ENCODE peak calls at places on chromosomes 1 and 21, in five cellular contexts. H is AG09309; Y is BE2C; K is naive thymus-derived CD4-positive, alpha-beta T cell; G is PC-3. R is an unnamed sample.

GRCh38 chr1:210250998-210251679 is 18.5 kb downstream of the SERTAD4 start:
- DNase-seq in H (no peak), Y (peak), K (no peak), G (peak), R (no peak)

GRCh38 chr1:63674865-63675815 is 81.9 kb downstream of the PGM1 start:
- DNase-seq in H (no peak), Y (peak), K (no peak), G (no peak), R (no peak)

GRCh38 chr21:29271927-29272333 is 26.8 kb upstream of the BACH1 start:
- DNase-seq in H (peak), Y (no peak), K (no peak), G (no peak), R (no peak)

GRCh38 chr1:170670751-170671628 is 7.1 kb downstream of the PRRX1 start:
- DNase-seq in H (no peak), Y (peak), K (no peak), G (no peak), R (no peak)

GRCh38 chr1:213166868-213167267 is 115.8 kb downstream of the RPS6KC1 start:
- DNase-seq in H (no peak), Y (no peak), K (no peak), G (no peak), R (no peak)

GRCh38 chr1:53278294-53278693 is 40.0 kb upstream of the MAGOH start:
- DNase-seq in H (no peak), Y (peak), K (peak), G (peak), R (no peak)

GRCh38 chr1:87174726-87175237 is 153.9 kb upstream of the LMO4 start:
- DNase-seq in H (no peak), Y (no peak), K (no peak), G (no peak), R (no peak)

GRCh38 chr1:33082575-33083112 is 1.7 kb downstream of the AZIN2 start:
- DNase-seq in H (no peak), Y (no peak), K (no peak), G (no peak), R (no peak)

GRCh38 chr1:209653915-209654351 is 1.7 kb upstream of the LAMB3 start:
- DNase-seq in H (no peak), Y (no peak), K (no peak), G (no peak), R (no peak)

GRCh38 chr1:1371741-1372711 is 3.0 kb downstream of the AURKAIP1 start:
- DNase-seq in H (no peak), Y (peak), K (peak), G (peak), R (no peak)
- H3K4me3 ChIP-seq in H (no peak), Y (no peak), K (peak), G (no peak), R (peak)

DNA sequence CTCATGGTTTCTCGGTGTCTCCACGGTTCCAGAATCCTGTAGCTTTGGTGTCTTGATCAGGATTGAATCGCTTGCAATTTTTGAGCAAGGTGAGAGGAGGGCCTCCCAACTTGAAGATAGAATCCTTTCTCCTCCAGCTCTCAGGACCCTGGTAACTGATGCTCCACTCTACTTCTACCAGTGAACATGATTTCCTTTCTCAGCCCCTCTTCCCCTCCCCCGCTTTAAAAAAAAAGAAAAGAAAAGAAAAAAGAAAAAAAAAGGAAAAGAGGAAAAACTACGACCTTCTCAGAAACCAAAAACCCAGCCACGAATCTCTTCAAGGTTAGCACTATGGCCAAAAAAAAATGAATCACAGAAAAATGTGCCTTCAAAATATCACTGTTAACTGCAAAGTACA is 1.2 kb downstream of the ARHGEF11 start:
- DNase-seq in H (no peak), Y (no peak), K (no peak), G (no peak), R (no peak)
- H3K4me3 ChIP-seq in H (peak), Y (peak), K (no peak), G (peak), R (peak)

GRCh38 chr21:21199342-21200102 is 201.3 kb downstream of the NCAM2 start:
- DNase-seq in H (no peak), Y (no peak), K (no peak), G (no peak), R (no peak)

GRCh38 chr21:21200939-21201610 is 202.9 kb downstream of the NCAM2 start:
- DNase-seq in H (no peak), Y (no peak), K (no peak), G (no peak), R (no peak)

GRCh38 chr21:21203822-21204339 is 205.7 kb downstream of the NCAM2 start:
- DNase-seq in H (no peak), Y (no peak), K (no peak), G (no peak), R (no peak)

GRCh38 chr21:21196848-21197247 is 198.6 kb downstream of the NCAM2 start:
- DNase-seq in H (no peak), Y (no peak), K (no peak), G (no peak), R (no peak)

DNA sequence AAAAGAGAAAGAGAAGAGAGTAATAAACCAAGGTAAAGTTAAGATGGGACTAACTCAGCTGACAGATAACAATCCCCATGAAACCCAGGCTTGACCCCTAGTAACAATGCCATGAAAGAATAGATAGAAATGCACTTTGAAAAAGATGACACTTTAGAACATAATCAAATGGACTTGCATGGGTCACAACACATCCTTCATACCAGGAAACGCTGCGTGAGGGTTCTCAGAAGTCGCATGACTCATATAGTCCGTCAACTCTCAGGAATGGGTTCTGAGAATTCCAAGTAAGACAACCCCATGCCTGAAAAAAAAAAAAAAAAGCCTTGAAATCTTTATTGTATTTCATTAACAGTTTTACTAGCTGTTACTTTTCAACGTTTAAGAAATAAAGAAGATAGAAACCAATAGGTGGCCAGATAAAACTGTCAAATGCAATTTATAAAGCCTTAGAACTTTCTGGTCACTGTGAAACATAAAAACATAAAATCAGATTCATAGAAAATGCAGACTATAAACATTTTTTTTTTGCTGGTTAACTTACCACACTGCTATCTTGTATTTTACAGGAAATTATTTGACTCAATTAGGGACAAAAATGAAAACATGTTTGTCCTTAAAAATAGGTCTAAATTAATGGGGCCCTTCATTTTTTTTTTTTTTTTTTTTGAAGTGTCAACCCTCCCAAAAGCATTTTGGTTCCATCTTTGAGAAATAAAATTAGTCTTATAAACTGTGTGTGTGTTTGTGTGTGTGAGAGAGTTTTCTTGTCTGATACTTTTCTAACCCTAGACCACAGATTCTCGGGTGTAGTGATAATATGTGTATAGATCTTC is 202.1 kb downstream of the NCAM2 start:
- DNase-seq in H (peak), Y (no peak), K (no peak), G (peak), R (peak)
- H3K4me3 ChIP-seq in H (no peak), Y (no peak), K (no peak), G (peak), R (no peak)

GRCh38 chr1:230174041-230174440 is 107.0 kb downstream of the GALNT2 start:
- DNase-seq in H (no peak), Y (no peak), K (no peak), G (no peak), R (no peak)

GRCh38 chr1:230179249-230179648 is 112.2 kb downstream of the GALNT2 start:
- DNase-seq in H (no peak), Y (no peak), K (no peak), G (no peak), R (no peak)

GRCh38 chr1:230175839-230176238 is 108.8 kb downstream of the GALNT2 start:
- DNase-seq in H (no peak), Y (no peak), K (no peak), G (no peak), R (no peak)

GRCh38 chr1:230174765-230175747 is 108.0 kb downstream of the GALNT2 start:
- DNase-seq in H (no peak), Y (no peak), K (no peak), G (no peak), R (no peak)

DNA sequence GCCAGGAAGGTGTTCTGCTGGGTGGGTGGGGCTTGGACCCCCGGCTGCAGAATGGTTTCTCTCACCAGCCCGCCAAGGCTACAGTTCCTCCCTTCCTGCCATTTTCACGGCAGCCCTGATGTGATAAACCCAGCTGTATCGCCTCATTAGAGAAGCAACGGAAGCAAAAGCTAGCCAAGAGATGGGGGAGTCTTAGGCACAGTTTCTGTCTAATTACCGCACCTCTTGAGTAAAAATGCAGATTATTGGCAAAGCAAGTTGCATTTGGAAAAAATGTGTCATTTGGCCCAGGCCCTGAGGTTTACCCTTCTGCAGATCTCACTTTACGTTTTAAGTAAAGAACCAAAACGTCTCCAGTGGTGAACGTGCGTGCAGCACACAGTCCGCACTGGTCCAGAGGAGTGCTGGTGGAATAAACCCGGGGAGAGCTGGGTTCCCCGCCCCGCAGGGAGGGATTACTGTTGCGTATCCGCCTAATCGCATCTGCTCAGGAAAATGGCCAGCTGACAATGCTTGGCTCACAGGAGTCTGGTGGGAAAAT is 109.9 kb downstream of the GALNT2 start:
- DNase-seq in H (no peak), Y (peak), K (no peak), G (no peak), R (no peak)
- H3K4me3 ChIP-seq in H (no peak), Y (peak), K (no peak), G (no peak), R (no peak)

GRCh38 chr1:43564617-43565348 is 34.1 kb downstream of the PTPRF start:
- DNase-seq in H (no peak), Y (no peak), K (no peak), G (no peak), R (no peak)

GRCh38 chr1:43563779-43564616 is 33.3 kb downstream of the PTPRF start:
- DNase-seq in H (no peak), Y (no peak), K (no peak), G (no peak), R (no peak)

GRCh38 chr1:43566382-43567035 is 35.8 kb downstream of the PTPRF start:
- DNase-seq in H (no peak), Y (no peak), K (no peak), G (no peak), R (no peak)

GRCh38 chr1:43569175-43569574 is 38.5 kb downstream of the PTPRF start:
- DNase-seq in H (no peak), Y (no peak), K (no peak), G (no peak), R (no peak)

GRCh38 chr1:43565600-43566360 is 35.1 kb downstream of the PTPRF start:
- DNase-seq in H (no peak), Y (peak), K (no peak), G (no peak), R (no peak)
- H3K4me3 ChIP-seq in H (peak), Y (peak), K (peak), G (no peak), R (peak)

DNA sequence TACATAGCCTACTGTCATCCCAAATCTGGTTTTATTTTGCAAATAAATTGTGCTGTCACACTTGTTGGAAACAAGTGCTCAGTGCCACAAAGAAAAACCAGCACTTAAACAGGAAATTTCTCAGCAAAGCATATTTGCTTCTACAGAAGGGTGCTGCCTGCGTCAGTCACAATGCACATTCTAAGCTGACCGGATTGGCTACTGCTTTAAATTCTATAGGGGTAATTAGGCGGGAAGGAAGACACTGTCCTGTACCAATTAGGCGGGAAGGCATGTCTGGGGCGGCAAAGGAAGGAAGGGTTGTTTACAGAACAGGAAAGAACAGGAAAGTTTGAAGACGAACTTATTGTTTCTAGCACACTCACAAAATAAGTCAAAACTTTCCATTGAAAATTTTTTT is 2.8 kb downstream of the IFI16 start:
- DNase-seq in H (no peak), Y (no peak), K (peak), G (no peak), R (no peak)
- H3K4me3 ChIP-seq in H (peak), Y (no peak), K (peak), G (no peak), R (peak)

GRCh38 chr1:181134543-181135461 is 46.3 kb downstream of the IER5 start:
- DNase-seq in H (no peak), Y (no peak), K (no peak), G (peak), R (peak)

GRCh38 chr1:181137217-181137743 is 48.8 kb downstream of the IER5 start:
- DNase-seq in H (no peak), Y (no peak), K (no peak), G (no peak), R (no peak)

GRCh38 chr1:181136738-181137122 is 48.2 kb downstream of the IER5 start:
- DNase-seq in H (no peak), Y (no peak), K (no peak), G (no peak), R (no peak)

GRCh38 chr1:181135462-181135781 is 46.9 kb downstream of the IER5 start:
- DNase-seq in H (no peak), Y (no peak), K (no peak), G (peak), R (no peak)

GRCh38 chr1:181135815-181136737 is 47.6 kb downstream of the IER5 start:
- DNase-seq in H (peak), Y (no peak), K (no peak), G (peak), R (peak)
- H3K4me3 ChIP-seq in H (no peak), Y (no peak), K (no peak), G (no peak), R (no peak)